ENCODE peak calls at places on chromosomes 6 and 20, in four cellular contexts. H, P, U and C are unnamed samples.

GRCh38 chr6:11585426-11586016 is 48.0 kb downstream of the TMEM170B start:
- DNase-seq in U (no peak), P (peak), H (no peak), C (peak)

GRCh38 chr20:48944663-48945297 is 23.3 kb downstream of the ARFGEF2 start:
- DNase-seq in H (no peak), U (no peak), P (no peak), C (no peak)

GRCh38 chr6:11093065-11093590 is 506 bp upstream of the SMIM13 start:
- DNase-seq in U (no peak), P (peak), H (no peak), C (peak)

GRCh38 chr6:139881728-139882211 is 507.3 kb upstream of the CITED2 start:
- DNase-seq in U (no peak), P (peak), H (no peak), C (peak)

GRCh38 chr6:30888472-30889137 is 4.3 kb downstream of the DDR1 start:
- DNase-seq in P (peak), U (no peak), H (no peak), C (peak)

GRCh38 chr6:125747589-125748533 is 1.6 kb upstream of the HEY2 start:
- DNase-seq in U (peak), P (no peak), H (no peak), C (no peak)

GRCh38 chr20:23039885-23040508 is 4.9 kb downstream of the SSTR4 start:
- DNase-seq in P (no peak), H (no peak), U (no peak), C (no peak)

GRCh38 chr6:44297063-44298038 is 15.8 kb downstream of the AARS2 start:
- DNase-seq in H (no peak), P (peak), U (peak), C (peak)

GRCh38 chr6:33599413-33599911 is 19.4 kb upstream of the BAK1 start:
- DNase-seq in H (no peak), U (no peak), P (no peak), C (no peak)

GRCh38 chr6:54892831-54893230 is 46.3 kb downstream of the FAM83B start:
- DNase-seq in U (no peak), P (peak), H (no peak), C (peak)

GRCh38 chr6:163159110-163159509 is 255.4 kb upstream of the QKI start:
- DNase-seq in P (no peak), U (no peak), H (no peak), C (no peak)

GRCh38 chr20:44073675-44074071 is 113.3 kb downstream of the JPH2 start:
- DNase-seq in P (no peak), U (no peak), H (no peak), C (no peak)

GRCh38 chr20:50395258-50395729 is 114.9 kb upstream of the PTPN1 start:
- DNase-seq in U (peak), H (no peak), P (peak), C (peak)

GRCh38 chr20:20744170-20744725 is 31.8 kb upstream of the RALGAPA2 start:
- DNase-seq in P (no peak), H (no peak), U (no peak), C (no peak)

GRCh38 chr6:1347187-1347560 is 35.3 kb downstream of the FOXQ1 start:
- DNase-seq in P (no peak), U (no peak), H (no peak), C (no peak)

GRCh38 chr20:24890286-24890685 is 58.8 kb upstream of the CST7 start:
- DNase-seq in H (no peak), U (no peak), P (no peak), C (no peak)

GRCh38 chr6:17413313-17413750 is 19.9 kb downstream of the CAP2 start:
- DNase-seq in P (peak), U (no peak), H (no peak), C (peak)

GRCh38 chr20:37245671-37246237 is 15.9 kb downstream of the GHRH start:
- DNase-seq in U (no peak), H (no peak), P (no peak), C (no peak)

GRCh38 chr6:168216741-168217140 is 102.8 kb downstream of the DACT2 start:
- DNase-seq in P (no peak), U (no peak), H (no peak), C (peak)

GRCh38 chr6:39945626-39946025 is 11.4 kb upstream of the MOCS1 start:
- DNase-seq in U (no peak), P (no peak), H (no peak), C (no peak)

GRCh38 chr20:22098451-22098850 is 393.0 kb downstream of the PAX1 start:
- DNase-seq in U (no peak), P (no peak), H (no peak), C (no peak)

GRCh38 chr6:47318236-47318974 is 8.7 kb upstream of the TNFRSF21 start:
- DNase-seq in H (no peak), U (no peak), P (no peak), C (no peak)

GRCh38 chr6:150290429-150290828 is 78.4 kb upstream of the IYD start:
- DNase-seq in H (no peak), U (no peak), P (peak), C (peak)

GRCh38 chr6:108763931-108764579 is 84.2 kb upstream of the ARMC2 start:
- DNase-seq in H (no peak), U (no peak), P (no peak), C (no peak)